ENCODE peak calls at places on chromosome 4, in ten cellular contexts. A, G, V, S, W, N, X, M, T and Z are unnamed samples.

GRCh38 chr4:71366776-71367175 is 28.0 kb downstream of the SLC4A4 start:
- DNase-seq in A (no peak), G (no peak), V (no peak), S (no peak), W (no peak), N (no peak), X (no peak), M (no peak), T (no peak), Z (no peak)

GRCh38 chr4:52659722-52660261 is 691 bp upstream of the USP46 start:
- DNase-seq in A (peak; percentile 42), G (no peak), V (peak; percentile 48), S (peak; percentile 11), W (peak; percentile 81), N (peak; percentile 8), X (peak; percentile 60), M (peak; percentile 49), T (peak; percentile 61), Z (peak; percentile 22)

GRCh38 chr4:139740531-139741041 is 75.0 kb downstream of the MGST2 start:
- DNase-seq in A (no peak), G (no peak), V (no peak), S (peak; percentile 58), W (peak; percentile 60), N (no peak), X (peak; percentile 89), M (no peak), T (no peak), Z (peak; percentile 72)

GRCh38 chr4:113153529-113154101 is 104.2 kb downstream of the ANK2 start:
- DNase-seq in A (no peak), G (no peak), V (no peak), S (no peak), W (no peak), N (no peak), X (no peak), M (no peak), T (no peak), Z (no peak)

GRCh38 chr4:8188743-8189550 is 10.1 kb upstream of the SH3TC1 start:
- DNase-seq in A (no peak), G (no peak), V (no peak), S (peak; percentile 52), W (peak; percentile 87), N (no peak), X (no peak), M (peak; percentile 29), T (no peak), Z (peak; percentile 35)

GRCh38 chr4:84632092-84632491 is 49.2 kb downstream of the CDS1 start:
- DNase-seq in A (no peak), G (no peak), V (no peak), S (peak; percentile 4), W (no peak), N (no peak), X (peak; percentile 46), M (no peak), T (no peak), Z (no peak)

GRCh38 chr4:24032371-24032989 is 142.6 kb upstream of the PPARGC1A start:
- DNase-seq in A (no peak), G (no peak), V (peak; percentile 3), S (peak; percentile 12), W (no peak), N (no peak), X (peak; percentile 19), M (peak; percentile 28), T (no peak), Z (peak; percentile 37)

GRCh38 chr4:144371479-144371878 is 231.0 kb upstream of the GYPA start:
- DNase-seq in A (no peak), G (no peak), V (no peak), S (no peak), W (no peak), N (no peak), X (no peak), M (no peak), T (no peak), Z (no peak)

GRCh38 chr4:122772311-122772710 is 39.8 kb downstream of the BBS12 start:
- DNase-seq in A (no peak), G (no peak), V (no peak), S (no peak), W (no peak), N (no peak), X (no peak), M (no peak), T (no peak), Z (no peak)

GRCh38 chr4:22071749-22072148 is 123.2 kb upstream of the KCNIP4 start:
- DNase-seq in A (no peak), G (no peak), V (peak; percentile 10), S (no peak), W (no peak), N (no peak), X (no peak), M (no peak), T (no peak), Z (no peak)

GRCh38 chr4:37684154-37684553 is 2.0 kb downstream of the RELL1 start:
- DNase-seq in A (no peak), G (no peak), V (no peak), S (no peak), W (no peak), N (no peak), X (no peak), M (no peak), T (no peak), Z (no peak)

GRCh38 chr4:25001499-25001898 is 29.2 kb downstream of the LGI2 start:
- DNase-seq in A (no peak), G (no peak), V (no peak), S (no peak), W (no peak), N (no peak), X (no peak), M (no peak), T (no peak), Z (no peak)

GRCh38 chr4:38002451-38003071 is 42.4 kb downstream of the PTTG2 start:
- DNase-seq in A (no peak), G (no peak), V (no peak), S (no peak), W (no peak), N (no peak), X (no peak), M (no peak), T (no peak), Z (no peak)

GRCh38 chr4:101400096-101400495 is 52.8 kb upstream of the PPP3CA start:
- DNase-seq in A (no peak), G (no peak), V (no peak), S (peak; percentile 75), W (no peak), N (no peak), X (no peak), M (no peak), T (no peak), Z (peak; percentile 37)

GRCh38 chr4:71126719-71127118 is 133.3 kb downstream of the DCK start:
- DNase-seq in A (no peak), G (no peak), V (no peak), S (peak; percentile 87), W (no peak), N (no peak), X (peak; percentile 73), M (no peak), T (no peak), Z (no peak)

GRCh38 chr4:174284181-174284886 is 623 bp downstream of the CEP44 start:
- DNase-seq in A (no peak), G (no peak), V (no peak), S (peak; percentile 36), W (no peak), N (no peak), X (peak; percentile 91), M (peak; percentile 25), T (no peak), Z (peak; percentile 3)

GRCh38 chr4:86302242-86302641 is 57.6 kb downstream of the MAPK10 start:
- DNase-seq in A (peak; percentile 44), G (peak; percentile 8), V (no peak), S (peak; percentile 2), W (no peak), N (no peak), X (peak; percentile 55), M (peak; percentile 33), T (no peak), Z (peak; percentile 14)